ENCODE peak calls at places on chromosomes 2 and 18, in ten cellular contexts. R is left cardiac atrium; L is CD8-positive, alpha-beta memory T cell; O is stimulated activated CD4-positive, alpha-beta T cell treated with anti-CD3 and anti-CD28 coated beads, Interleukin-15, amount 100 ng/mL, for 1 hour; A is transverse colon; C is mesenchymal stem cell; T is activated CD8-positive, alpha-beta T cell treated with anti-CD3 and anti-CD28 coated beads for 36 hours; M is KBM-7; X is LoVo; Y is M059J. W is an unnamed sample.

GRCh38 chr2:21256006-21256405 is 132.2 kb downstream of the TDRD15 start:
- DNase-seq in A (peak), Y (peak), O (no peak), X (no peak), C (no peak), R (peak), T (no peak), L (no peak), M (peak), W (no peak)

GRCh38 chr18:62741118-62741566 is 25.8 kb downstream of the PHLPP1 start:
- DNase-seq in X (peak), R (no peak), M (peak), O (no peak), C (peak), T (peak), Y (peak), A (peak), L (no peak), W (peak)

GRCh38 chr18:33577688-33578370 is at the start of gene ASXL3:
- DNase-seq in R (peak), Y (no peak), C (peak), X (no peak), M (peak), T (no peak), A (peak), O (no peak), L (no peak), W (no peak)

GRCh38 chr2:216012133-216012829 is 1.1 kb downstream of the MREG start:
- DNase-seq in A (no peak), X (peak), M (peak), T (no peak), R (no peak), Y (peak), C (peak), O (no peak), L (no peak), W (no peak)

GRCh38 chr2:26701596-26701995 is 9.1 kb downstream of the KCNK3 start:
- DNase-seq in T (no peak), A (no peak), L (no peak), O (no peak), Y (no peak), X (no peak), R (no peak), C (no peak), M (no peak), W (no peak)

GRCh38 chr2:80126596-80127189 is 177.9 kb downstream of the LRRTM1 start:
- DNase-seq in M (no peak), Y (no peak), O (no peak), T (no peak), R (no peak), C (no peak), A (no peak), L (no peak), X (no peak), W (no peak)

GRCh38 chr18:79485788-79486355 is 90.1 kb downstream of the NFATC1 start:
- DNase-seq in R (peak), M (no peak), X (no peak), A (no peak), T (peak), C (peak), Y (peak), O (no peak), L (no peak), W (no peak)

GRCh38 chr2:174334781-174335604 is at the start of gene SP9:
- DNase-seq in X (no peak), M (no peak), L (no peak), R (no peak), C (peak), Y (peak), A (peak), O (no peak), T (peak), W (peak)

GRCh38 chr2:10487144-10488104 is 39.3 kb upstream of the ODC1 start:
- DNase-seq in X (no peak), Y (no peak), C (no peak), T (no peak), R (no peak), A (no peak), O (no peak), M (no peak), L (no peak), W (no peak)

GRCh38 chr2:119230219-119230618 is 6.6 kb downstream of the STEAP3 start:
- DNase-seq in X (no peak), M (no peak), A (no peak), C (peak), Y (no peak), T (no peak), R (no peak), O (no peak), L (no peak), W (no peak)

GRCh38 chr2:120919771-120920437 is 184.2 kb downstream of the GLI2 start:
- DNase-seq in O (no peak), M (no peak), L (no peak), R (peak), T (no peak), C (peak), X (no peak), A (no peak), Y (peak), W (no peak)

GRCh38 chr2:187390891-187391290 is 57.2 kb downstream of the CALCRL start:
- DNase-seq in L (no peak), T (no peak), Y (peak), A (no peak), M (no peak), X (peak), O (no peak), C (peak), R (no peak), W (no peak)

GRCh38 chr18:36511791-36512352 is 214.4 kb downstream of the FHOD3 start:
- DNase-seq in M (no peak), Y (peak), R (no peak), L (no peak), C (no peak), X (peak), O (no peak), T (no peak), A (no peak), W (no peak)

GRCh38 chr2:85291425-85292023 is 36.3 kb downstream of the TGOLN2 start:
- DNase-seq in Y (peak), A (no peak), M (peak), L (no peak), R (no peak), C (no peak), T (peak), X (no peak), O (no peak), W (no peak)